ENCODE peak calls at places on chromosomes 13 and 19, in eight cellular contexts. One of them, this sample, is unnamed.

GRCh38 chr19:10155834-10156233 is 36.1 kb upstream of the EIF3G start:
- DNase-seq in brain microvascular endothelial cell: no peak
- DNase-seq in iPS DF 6.9: no peak
- DNase-seq in IMR-90: peak
- DNase-seq in H9: no peak
- DNase-seq in pancreas: no peak
- DNase-seq in ascending aorta: no peak
- DNase-seq in breast epithelium: no peak
- DNase-seq in this sample: no peak

GRCh38 chr13:107373551-107373950 is 805.6 kb upstream of the ARGLU1 start:
- DNase-seq in breast epithelium: no peak
- DNase-seq in iPS DF 6.9: peak
- DNase-seq in H9: peak
- DNase-seq in IMR-90: peak
- DNase-seq in pancreas: no peak
- DNase-seq in brain microvascular endothelial cell: peak
- DNase-seq in ascending aorta: no peak
- DNase-seq in this sample: no peak

GRCh38 chr19:2353159-2353894 is 6.7 kb upstream of the TMPRSS9 start:
- DNase-seq in breast epithelium: no peak
- DNase-seq in IMR-90: no peak
- DNase-seq in brain microvascular endothelial cell: no peak
- DNase-seq in pancreas: peak
- DNase-seq in iPS DF 6.9: no peak
- DNase-seq in H9: no peak
- DNase-seq in ascending aorta: no peak
- DNase-seq in this sample: no peak

GRCh38 chr13:24221007-24221406 is 60.5 kb downstream of the SPATA13 start:
- DNase-seq in pancreas: peak
- DNase-seq in breast epithelium: no peak
- DNase-seq in ascending aorta: no peak
- DNase-seq in H9: no peak
- DNase-seq in brain microvascular endothelial cell: no peak
- DNase-seq in IMR-90: no peak
- DNase-seq in iPS DF 6.9: no peak
- DNase-seq in this sample: no peak

GRCh38 chr13:37716395-37716794 is 117.8 kb upstream of the POSTN start:
- DNase-seq in IMR-90: peak
- DNase-seq in iPS DF 6.9: no peak
- DNase-seq in brain microvascular endothelial cell: peak
- DNase-seq in breast epithelium: no peak
- DNase-seq in H9: no peak
- DNase-seq in pancreas: no peak
- DNase-seq in ascending aorta: no peak
- DNase-seq in this sample: no peak

GRCh38 chr13:111531505-111531904 is 211.1 kb downstream of the TEX29 start:
- DNase-seq in brain microvascular endothelial cell: peak
- DNase-seq in ascending aorta: no peak
- DNase-seq in IMR-90: peak
- DNase-seq in breast epithelium: no peak
- DNase-seq in iPS DF 6.9: no peak
- DNase-seq in H9: no peak
- DNase-seq in pancreas: no peak
- DNase-seq in this sample: peak

GRCh38 chr19:2582984-2583956 is 107.3 kb downstream of the GADD45B start:
- DNase-seq in ascending aorta: peak
- DNase-seq in iPS DF 6.9: no peak
- DNase-seq in H9: no peak
- DNase-seq in pancreas: no peak
- DNase-seq in brain microvascular endothelial cell: no peak
- DNase-seq in IMR-90: no peak
- DNase-seq in breast epithelium: no peak
- DNase-seq in this sample: peak

GRCh38 chr13:74839656-74840055 is 642.3 kb downstream of the TBC1D4 start:
- DNase-seq in breast epithelium: no peak
- DNase-seq in H9: no peak
- DNase-seq in iPS DF 6.9: no peak
- DNase-seq in ascending aorta: no peak
- DNase-seq in IMR-90: peak
- DNase-seq in pancreas: no peak
- DNase-seq in brain microvascular endothelial cell: peak
- DNase-seq in this sample: no peak

GRCh38 chr19:24062222-24062621 is 24.8 kb upstream of the ZNF254 start:
- DNase-seq in IMR-90: peak
- DNase-seq in pancreas: no peak
- DNase-seq in ascending aorta: no peak
- DNase-seq in brain microvascular endothelial cell: no peak
- DNase-seq in breast epithelium: no peak
- DNase-seq in H9: no peak
- DNase-seq in iPS DF 6.9: no peak
- DNase-seq in this sample: no peak

GRCh38 chr13:103965506-103966243 is 899.5 kb upstream of the SLC10A2 start:
- DNase-seq in IMR-90: no peak
- DNase-seq in ascending aorta: no peak
- DNase-seq in brain microvascular endothelial cell: no peak
- DNase-seq in breast epithelium: no peak
- DNase-seq in iPS DF 6.9: no peak
- DNase-seq in H9: no peak
- DNase-seq in pancreas: no peak
- DNase-seq in this sample: no peak

GRCh38 chr19:6730153-6730804 is 7.1 kb downstream of the GPR108 start:
- DNase-seq in pancreas: peak
- DNase-seq in iPS DF 6.9: no peak
- DNase-seq in breast epithelium: no peak
- DNase-seq in IMR-90: no peak
- DNase-seq in ascending aorta: peak
- DNase-seq in H9: peak
- DNase-seq in brain microvascular endothelial cell: no peak
- DNase-seq in this sample: no peak

GRCh38 chr13:46640843-46641242 is 87.9 kb downstream of the LRCH1 start:
- DNase-seq in ascending aorta: peak
- DNase-seq in H9: no peak
- DNase-seq in brain microvascular endothelial cell: peak
- DNase-seq in breast epithelium: no peak
- DNase-seq in IMR-90: peak
- DNase-seq in pancreas: no peak
- DNase-seq in iPS DF 6.9: no peak
- DNase-seq in this sample: no peak

GRCh38 chr19:5498817-5499535 is 43.8 kb downstream of the ZNRF4 start:
- DNase-seq in brain microvascular endothelial cell: no peak
- DNase-seq in H9: peak
- DNase-seq in iPS DF 6.9: no peak
- DNase-seq in IMR-90: no peak
- DNase-seq in ascending aorta: no peak
- DNase-seq in breast epithelium: no peak
- DNase-seq in pancreas: no peak
- DNase-seq in this sample: no peak

GRCh38 chr19:37936166-37936565 is 29.2 kb downstream of the SIPA1L3 start:
- DNase-seq in brain microvascular endothelial cell: no peak
- DNase-seq in ascending aorta: no peak
- DNase-seq in IMR-90: no peak
- DNase-seq in pancreas: no peak
- DNase-seq in H9: no peak
- DNase-seq in breast epithelium: no peak
- DNase-seq in iPS DF 6.9: no peak
- DNase-seq in this sample: no peak

GRCh38 chr13:39616087-39616694 is 13.2 kb upstream of the LHFPL6 start:
- DNase-seq in H9: peak
- DNase-seq in ascending aorta: peak
- DNase-seq in brain microvascular endothelial cell: peak
- DNase-seq in pancreas: no peak
- DNase-seq in breast epithelium: peak
- DNase-seq in IMR-90: peak
- DNase-seq in iPS DF 6.9: peak
- DNase-seq in this sample: no peak

GRCh38 chr19:2237869-2238153 is 1.2 kb downstream of the SF3A2 start:
- DNase-seq in iPS DF 6.9: no peak
- DNase-seq in H9: no peak
- DNase-seq in brain microvascular endothelial cell: no peak
- DNase-seq in ascending aorta: no peak
- DNase-seq in IMR-90: no peak
- DNase-seq in pancreas: no peak
- DNase-seq in breast epithelium: no peak
- DNase-seq in this sample: no peak

GRCh38 chr13:112790735-112791641 is 101.2 kb downstream of the ATP11A start:
- DNase-seq in iPS DF 6.9: no peak
- DNase-seq in breast epithelium: no peak
- DNase-seq in pancreas: no peak
- DNase-seq in IMR-90: peak
- DNase-seq in ascending aorta: peak
- DNase-seq in brain microvascular endothelial cell: no peak
- DNase-seq in H9: no peak
- DNase-seq in this sample: no peak

GRCh38 chr19:56725829-56726424 is 54.4 kb upstream of the ZNF835 start:
- DNase-seq in H9: no peak
- DNase-seq in IMR-90: no peak
- DNase-seq in iPS DF 6.9: no peak
- DNase-seq in breast epithelium: no peak
- DNase-seq in brain microvascular endothelial cell: no peak
- DNase-seq in pancreas: no peak
- DNase-seq in ascending aorta: no peak
- DNase-seq in this sample: no peak

GRCh38 chr13:75694742-75695141 is 58.6 kb downstream of the LMO7 start:
- DNase-seq in breast epithelium: no peak
- DNase-seq in pancreas: no peak
- DNase-seq in iPS DF 6.9: no peak
- DNase-seq in IMR-90: no peak
- DNase-seq in ascending aorta: no peak
- DNase-seq in H9: no peak
- DNase-seq in brain microvascular endothelial cell: no peak
- DNase-seq in this sample: no peak

GRCh38 chr13:50589139-50589538 is 254.4 kb downstream of the DLEU7 start:
- DNase-seq in brain microvascular endothelial cell: peak
- DNase-seq in IMR-90: peak
- DNase-seq in ascending aorta: no peak
- DNase-seq in pancreas: no peak
- DNase-seq in iPS DF 6.9: no peak
- DNase-seq in H9: no peak
- DNase-seq in breast epithelium: no peak
- DNase-seq in this sample: no peak

GRCh38 chr19:53594811-53595509 is 36.8 kb upstream of the DPRX start:
- DNase-seq in IMR-90: no peak
- DNase-seq in iPS DF 6.9: peak
- DNase-seq in brain microvascular endothelial cell: no peak
- DNase-seq in pancreas: no peak
- DNase-seq in breast epithelium: no peak
- DNase-seq in ascending aorta: no peak
- DNase-seq in H9: peak
- DNase-seq in this sample: no peak

GRCh38 chr13:30364876-30365275 is 57.4 kb upstream of the UBE2L5 start:
- DNase-seq in breast epithelium: no peak
- DNase-seq in H9: no peak
- DNase-seq in ascending aorta: no peak
- DNase-seq in iPS DF 6.9: no peak
- DNase-seq in pancreas: no peak
- DNase-seq in IMR-90: peak
- DNase-seq in brain microvascular endothelial cell: no peak
- DNase-seq in this sample: no peak
- H3K27ac ChIP-seq in breast epithelium: no peak
- H3K27ac ChIP-seq in H9: no peak
- H3K27ac ChIP-seq in ascending aorta: no peak
- H3K27ac ChIP-seq in iPS DF 6.9: no peak
- H3K27ac ChIP-seq in pancreas: no peak
- H3K27ac ChIP-seq in IMR-90: peak
- H3K27ac ChIP-seq in brain microvascular endothelial cell: no peak
- H3K27ac ChIP-seq in this sample: no peak

DNA sequence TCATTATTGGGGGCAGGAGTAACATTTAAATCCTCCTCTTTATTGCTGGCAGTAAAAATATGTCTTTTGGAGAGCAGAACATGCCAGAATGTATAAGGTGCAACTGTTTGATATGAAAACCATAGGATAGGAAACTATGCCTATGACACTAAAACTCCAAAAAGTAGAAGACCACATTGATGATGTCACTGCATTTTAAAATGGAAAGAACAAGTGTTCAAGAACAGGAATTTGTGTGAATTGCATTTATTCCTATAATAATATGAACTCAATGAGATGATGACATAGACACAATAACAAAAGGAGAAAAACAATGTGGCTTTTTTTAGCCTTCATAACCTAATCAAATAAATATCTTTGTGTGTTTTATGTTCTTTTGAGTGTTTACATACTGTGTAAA is 3.7 kb upstream of the ZNF225 start:
- DNase-seq in brain microvascular endothelial cell: no peak
- DNase-seq in breast epithelium: no peak
- DNase-seq in IMR-90: no peak
- DNase-seq in iPS DF 6.9: no peak
- DNase-seq in H9: no peak
- DNase-seq in pancreas: no peak
- DNase-seq in ascending aorta: no peak
- DNase-seq in this sample: no peak
- H3K27ac ChIP-seq in brain microvascular endothelial cell: no peak
- H3K27ac ChIP-seq in breast epithelium: no peak
- H3K27ac ChIP-seq in IMR-90: no peak
- H3K27ac ChIP-seq in iPS DF 6.9: no peak
- H3K27ac ChIP-seq in H9: no peak
- H3K27ac ChIP-seq in pancreas: no peak
- H3K27ac ChIP-seq in ascending aorta: no peak
- H3K27ac ChIP-seq in this sample: no peak

GRCh38 chr19:7980168-7980567 is 25.3 kb downstream of the ELAVL1 start:
- DNase-seq in pancreas: peak
- DNase-seq in H9: no peak
- DNase-seq in ascending aorta: no peak
- DNase-seq in iPS DF 6.9: no peak
- DNase-seq in brain microvascular endothelial cell: no peak
- DNase-seq in IMR-90: no peak
- DNase-seq in breast epithelium: no peak
- DNase-seq in this sample: no peak

GRCh38 chr19:7978196-7978825 is 27.1 kb downstream of the ELAVL1 start:
- DNase-seq in breast epithelium: no peak
- DNase-seq in ascending aorta: no peak
- DNase-seq in iPS DF 6.9: no peak
- DNase-seq in IMR-90: peak
- DNase-seq in brain microvascular endothelial cell: no peak
- DNase-seq in pancreas: peak
- DNase-seq in H9: no peak
- DNase-seq in this sample: no peak

GRCh38 chr19:7980635-7981121 is 24.8 kb downstream of the ELAVL1 start:
- DNase-seq in brain microvascular endothelial cell: no peak
- DNase-seq in pancreas: peak
- DNase-seq in IMR-90: no peak
- DNase-seq in ascending aorta: no peak
- DNase-seq in breast epithelium: no peak
- DNase-seq in iPS DF 6.9: no peak
- DNase-seq in H9: no peak
- DNase-seq in this sample: no peak

GRCh38 chr19:7979011-7979410 is 26.4 kb downstream of the ELAVL1 start:
- DNase-seq in iPS DF 6.9: no peak
- DNase-seq in brain microvascular endothelial cell: no peak
- DNase-seq in IMR-90: no peak
- DNase-seq in H9: no peak
- DNase-seq in pancreas: peak
- DNase-seq in breast epithelium: no peak
- DNase-seq in ascending aorta: no peak
- DNase-seq in this sample: no peak

GRCh38 chr19:7979559-7979958 is 25.9 kb downstream of the ELAVL1 start:
- DNase-seq in breast epithelium: no peak
- DNase-seq in brain microvascular endothelial cell: no peak
- DNase-seq in pancreas: peak
- DNase-seq in iPS DF 6.9: no peak
- DNase-seq in ascending aorta: no peak
- DNase-seq in H9: no peak
- DNase-seq in IMR-90: no peak
- DNase-seq in this sample: no peak
- H3K27ac ChIP-seq in breast epithelium: no peak
- H3K27ac ChIP-seq in brain microvascular endothelial cell: no peak
- H3K27ac ChIP-seq in pancreas: no peak
- H3K27ac ChIP-seq in iPS DF 6.9: no peak
- H3K27ac ChIP-seq in ascending aorta: no peak
- H3K27ac ChIP-seq in H9: no peak
- H3K27ac ChIP-seq in IMR-90: no peak
- H3K27ac ChIP-seq in this sample: no peak

GRCh38 chr19:15563931-15564330 is 51.1 kb upstream of the CYP4F8 start:
- DNase-seq in pancreas: no peak
- DNase-seq in IMR-90: no peak
- DNase-seq in ascending aorta: no peak
- DNase-seq in brain microvascular endothelial cell: no peak
- DNase-seq in H9: no peak
- DNase-seq in breast epithelium: no peak
- DNase-seq in iPS DF 6.9: no peak
- DNase-seq in this sample: no peak
- H3K27ac ChIP-seq in pancreas: no peak
- H3K27ac ChIP-seq in IMR-90: no peak
- H3K27ac ChIP-seq in ascending aorta: no peak
- H3K27ac ChIP-seq in brain microvascular endothelial cell: no peak
- H3K27ac ChIP-seq in H9: no peak
- H3K27ac ChIP-seq in breast epithelium: peak
- H3K27ac ChIP-seq in iPS DF 6.9: no peak
- H3K27ac ChIP-seq in this sample: no peak

This sample was measured in coronary artery.